ENCODE peak calls at places on chromosomes 3 and 15, in eight cellular contexts. X, S, U, A, C, N, D and K are unnamed samples. For H3K4me1 and H3K9me3, the result is how much of the 10 kb centered on the place peaks cover.

GRCh38 chr3:5813521-5813920 is 626.0 kb downstream of the EDEM1 start:
- DNase-seq in U (no peak), C (no peak), A (no peak), S (no peak), D (no peak), N (no peak), X (no peak), K (no peak)

GRCh38 chr3:171933441-171933840 is 90.3 kb downstream of the TMEM212 start:
- DNase-seq in U (no peak), A (no peak), X (no peak), N (no peak), D (no peak), S (no peak), C (no peak), K (no peak)

GRCh38 chr15:29567336-29567735 is 254.9 kb downstream of the TJP1 start:
- DNase-seq in N (no peak), D (no peak), A (no peak), S (no peak), U (no peak), X (no peak), C (no peak), K (no peak)

GRCh38 chr15:73608475-73608874 is 24.7 kb downstream of the NPTN start:
- DNase-seq in A (no peak), X (no peak), D (no peak), C (no peak), U (no peak), N (no peak), S (no peak), K (no peak)

GRCh38 chr3:59426851-59427565 is 377.2 kb upstream of the CFAP20DC start:
- DNase-seq in C (no peak), S (peak), D (no peak), U (no peak), N (no peak), X (no peak), A (no peak), K (no peak)

GRCh38 chr3:136055491-136055890 is 90.0 kb downstream of the PPP2R3A start:
- DNase-seq in D (no peak), U (no peak), A (no peak), C (no peak), N (no peak), X (no peak), S (peak), K (no peak)

GRCh38 chr3:141321109-141321497 is 47.2 kb upstream of the ZBTB38 start:
- DNase-seq in U (no peak), A (no peak), C (no peak), S (peak), N (no peak), D (no peak), X (no peak), K (no peak)

GRCh38 chr3:24578324-24578723 is 83.7 kb upstream of the THRB start:
- DNase-seq in C (no peak), S (no peak), X (no peak), N (no peak), D (no peak), U (no peak), A (no peak), K (no peak)

GRCh38 chr15:33048255-33048654 is 146.3 kb downstream of the FMN1 start:
- DNase-seq in X (no peak), S (no peak), U (no peak), A (no peak), C (no peak), N (no peak), D (no peak), K (no peak)

GRCh38 chr3:71987089-71987735 is 202.3 kb upstream of the PROK2 start:
- DNase-seq in N (no peak), U (no peak), X (no peak), D (no peak), A (no peak), C (no peak), S (peak), K (no peak)

GRCh38 chr3:143000525-143000924 is 845 bp upstream of the U2SURP start:
- DNase-seq in X (no peak), A (no peak), S (peak), U (no peak), C (no peak), D (peak), N (no peak), K (peak)

GRCh38 chr3:178711753-178712152 is 175.5 kb downstream of the KCNMB2 start:
- DNase-seq in N (no peak), S (no peak), X (no peak), C (no peak), D (no peak), A (no peak), U (no peak), K (no peak)

GRCh38 chr3:72797773-72798543 is 50.3 kb downstream of the SHQ1 start:
- DNase-seq in N (peak), D (peak), C (no peak), X (peak), U (no peak), A (peak), S (peak), K (peak)

GRCh38 chr3:132290833-132291232 is 26.4 kb upstream of the ACP3 start:
- DNase-seq in D (no peak), S (peak), X (no peak), C (peak), N (no peak), U (no peak), A (no peak), K (no peak)

GRCh38 chr3:108437439-108437838 is 73.0 kb downstream of the MYH15 start:
- DNase-seq in D (peak), A (peak), S (no peak), X (no peak), N (no peak), C (no peak), U (no peak), K (no peak)

GRCh38 chr3:98695816-98696215 is 67.3 kb upstream of the ST3GAL6 start:
- DNase-seq in S (peak), A (no peak), C (no peak), N (no peak), U (no peak), D (no peak), X (no peak), K (no peak)

GRCh38 chr3:106839576-106840280 is 537.5 kb upstream of the CCDC54 start:
- DNase-seq in X (no peak), D (no peak), C (no peak), N (no peak), A (no peak), S (peak), U (no peak), K (no peak)

GRCh38 chr15:48939686-48940085 is 24.0 kb downstream of the SHC4 start:
- DNase-seq in N (peak), X (no peak), U (no peak), C (no peak), A (no peak), D (no peak), S (peak), K (peak)

GRCh38 chr3:188259191-188259590 is 105.2 kb downstream of the LPP start:
- DNase-seq in D (no peak), S (no peak), N (no peak), A (no peak), X (no peak), U (no peak), C (no peak), K (no peak)

GRCh38 chr3:101888653-101889052 is 39.3 kb downstream of the NFKBIZ start:
- DNase-seq in U (no peak), D (no peak), C (no peak), A (no peak), N (no peak), X (no peak), S (no peak), K (no peak)

DNA sequence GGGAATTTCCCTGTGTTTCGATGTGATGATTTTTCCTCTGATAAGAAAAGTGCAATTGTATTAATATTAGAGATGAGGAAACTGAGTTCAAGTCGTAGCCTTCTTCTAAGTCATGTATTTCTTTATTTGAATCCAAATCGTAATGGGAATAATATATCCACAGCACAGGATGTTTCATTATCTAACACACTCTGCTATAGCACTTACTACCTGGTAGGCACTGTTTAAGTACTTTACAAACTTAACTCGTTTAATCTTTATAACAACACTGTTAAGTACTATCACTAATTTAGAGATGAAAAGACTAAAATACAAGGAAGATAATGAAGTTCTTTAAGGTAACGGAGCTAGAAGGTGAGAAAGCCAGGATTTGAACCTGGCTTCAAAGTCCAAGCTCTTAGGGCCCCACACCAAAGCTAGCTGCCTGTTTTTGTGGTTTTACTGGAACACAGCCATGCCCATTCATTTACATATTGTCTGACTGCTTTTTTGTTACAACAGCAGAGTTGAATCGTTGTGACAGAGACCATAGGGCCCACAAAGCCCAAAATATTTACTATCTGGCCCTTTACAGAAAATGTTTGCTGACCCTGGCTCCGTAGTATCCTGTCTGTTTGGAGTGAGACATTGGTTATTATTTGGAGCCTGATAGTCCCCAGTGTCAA is 9.5 kb upstream of the ATP13A3 start:
- DNase-seq in U (no peak), A (no peak), N (no peak), C (no peak), D (no peak), S (no peak), X (no peak), K (no peak)
- H3K4me1 ChIP-seq in U (under half), A (under half), N (under half), C (under half), D (half or more), S (under half), X (under half), K (under half)

GRCh38 chr15:40098489-40099261 is 10.0 kb downstream of the BMF start:
- DNase-seq in N (peak), D (peak), A (peak), S (peak), X (peak), C (peak), U (no peak), K (peak)

GRCh38 chr15:40097096-40097967 is 11.3 kb downstream of the BMF start:
- DNase-seq in C (no peak), D (no peak), N (no peak), S (no peak), A (no peak), U (no peak), X (no peak), K (no peak)

GRCh38 chr15:40100133-40100946 is 8.3 kb downstream of the BMF start:
- DNase-seq in D (no peak), U (no peak), C (no peak), X (no peak), S (no peak), A (no peak), N (no peak), K (no peak)

GRCh38 chr15:40096094-40096876 is 12.4 kb downstream of the BMF start:
- DNase-seq in N (no peak), S (no peak), D (no peak), C (no peak), A (no peak), U (no peak), X (no peak), K (no peak)

DNA sequence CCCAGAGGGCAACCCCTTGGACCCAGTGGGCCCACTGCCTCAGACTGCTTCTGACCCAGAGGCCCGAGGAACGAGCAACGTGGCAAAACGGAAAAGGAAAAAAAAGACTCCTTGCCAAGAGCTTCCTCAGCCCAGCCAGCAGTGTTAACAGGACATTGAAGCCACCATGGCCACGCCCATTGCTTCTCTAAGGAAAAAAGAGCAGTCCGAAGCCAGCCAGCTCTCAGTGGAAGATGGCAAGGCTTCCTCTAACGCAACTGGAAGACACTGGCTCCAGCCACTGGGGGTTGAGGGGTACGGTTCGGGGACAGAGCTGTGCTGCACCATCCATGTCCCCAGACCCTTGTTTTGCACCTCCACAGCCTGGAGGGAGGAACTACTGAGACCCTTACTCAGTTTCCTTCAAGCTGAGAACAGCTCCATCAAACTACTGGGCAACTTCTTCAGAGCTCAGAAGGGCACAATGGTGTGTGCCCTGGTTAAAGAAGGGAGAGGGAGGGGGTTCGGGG is 10.7 kb downstream of the BMF start:
- DNase-seq in N (peak), S (no peak), D (peak), U (no peak), C (peak), X (peak), A (peak), K (no peak)
- TF ChIP-seq POLR2A in N (no peak), S (peak), D (no peak), U (no peak), C (no peak), X (no peak), A (no peak), K (no peak)

DNA sequence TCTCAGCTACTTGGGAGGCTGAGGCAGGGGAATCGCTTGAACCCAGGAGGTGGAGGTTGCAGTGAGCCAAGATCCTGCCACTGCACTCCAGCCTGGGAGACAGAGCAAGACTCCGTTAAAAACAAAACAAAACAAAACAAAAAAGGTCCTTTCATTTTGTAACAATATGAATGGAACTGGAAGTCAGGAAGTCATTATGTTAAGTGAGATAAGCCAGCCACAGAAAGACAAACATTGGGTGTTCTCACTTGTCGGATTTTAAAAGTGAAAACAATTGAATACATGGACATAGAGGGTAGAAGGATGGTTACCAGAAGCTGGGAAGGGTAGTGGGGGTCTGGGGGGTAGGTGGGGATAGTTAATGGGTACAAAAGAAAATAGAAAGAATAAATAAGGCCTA is 12.5 kb upstream of the B3GALNT1 start:
- DNase-seq in S (no peak), C (no peak), A (no peak), D (no peak), U (no peak), X (no peak), N (no peak), K (no peak)
- H3K9me3 ChIP-seq in S (under half), C (under half), A (under half), D (under half), U (under half), X (under half), N (under half), K (under half)

DNA sequence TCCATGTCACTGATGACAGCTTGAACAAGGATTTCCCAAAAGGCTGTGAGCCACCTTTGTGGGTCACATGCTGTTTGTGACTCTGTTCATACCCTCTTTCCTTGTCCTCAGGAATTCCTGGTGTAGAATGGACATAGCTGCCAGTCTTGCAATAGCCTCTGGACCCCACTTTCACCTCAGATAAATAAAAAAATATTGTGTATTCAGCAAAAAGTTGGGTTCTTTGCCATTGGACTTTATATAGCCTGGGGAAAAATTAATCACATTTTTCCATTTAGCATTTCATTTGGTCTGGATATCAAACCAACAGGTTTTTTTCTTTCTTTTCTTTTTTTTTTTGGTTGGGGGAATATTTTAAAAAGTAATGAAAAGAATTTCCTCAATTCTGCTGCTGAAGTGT is 144.8 kb downstream of the PDCD6IP start:
- DNase-seq in A (no peak), S (no peak), C (no peak), N (no peak), X (no peak), U (no peak), D (no peak), K (no peak)
- H3K4me1 ChIP-seq in A (under half), S (under half), C (under half), N (under half), X (under half), U (under half), D (under half), K (under half)

DNA sequence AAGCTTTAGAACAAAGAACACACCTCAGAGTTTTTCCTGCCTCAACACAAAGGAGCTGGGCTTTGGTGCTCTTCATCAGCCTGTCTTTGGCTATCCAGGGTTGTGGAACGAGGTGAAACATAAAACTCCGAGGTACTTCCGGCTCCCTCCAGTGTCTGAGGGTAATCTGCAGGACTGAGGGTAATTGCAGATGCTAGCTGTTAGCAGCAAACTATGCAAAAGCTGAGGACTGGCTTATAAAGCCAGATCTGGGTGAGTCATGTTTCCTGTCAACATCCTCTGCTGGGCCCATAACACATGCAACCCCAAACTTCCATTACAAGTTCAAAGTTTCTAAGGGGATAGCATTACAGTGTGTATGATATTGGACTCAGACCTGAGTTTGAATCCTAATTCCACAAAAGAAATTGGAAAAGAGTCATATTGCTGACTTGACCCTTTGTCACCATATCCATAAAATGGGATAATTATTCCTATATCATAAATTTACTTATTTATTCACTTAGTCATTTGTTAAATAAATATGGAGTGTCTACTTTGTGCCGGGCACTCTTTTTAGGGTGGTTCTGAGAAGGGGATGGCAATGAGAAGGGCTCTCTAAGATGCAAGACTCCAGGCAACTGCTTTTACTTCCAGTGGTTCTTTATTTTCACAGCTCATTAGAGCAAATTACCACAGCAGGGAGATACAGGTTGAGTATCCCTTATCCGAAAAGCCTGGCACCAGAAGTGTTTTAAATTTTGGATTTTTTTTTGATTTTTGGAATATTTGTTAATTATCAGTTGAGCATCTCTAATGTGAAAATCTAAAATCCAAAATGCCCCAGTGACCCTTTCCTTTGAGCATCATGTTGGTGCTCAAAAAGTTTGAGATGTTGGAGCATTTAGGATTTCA is 9.5 kb upstream of the TRIM69 start:
- DNase-seq in X (no peak), A (peak), C (no peak), U (peak), S (peak), D (no peak), N (peak), K (peak)
- TF ChIP-seq POLR2A in X (peak), A (no peak), C (peak), U (no peak), S (peak), D (no peak), N (no peak), K (peak)

DNA sequence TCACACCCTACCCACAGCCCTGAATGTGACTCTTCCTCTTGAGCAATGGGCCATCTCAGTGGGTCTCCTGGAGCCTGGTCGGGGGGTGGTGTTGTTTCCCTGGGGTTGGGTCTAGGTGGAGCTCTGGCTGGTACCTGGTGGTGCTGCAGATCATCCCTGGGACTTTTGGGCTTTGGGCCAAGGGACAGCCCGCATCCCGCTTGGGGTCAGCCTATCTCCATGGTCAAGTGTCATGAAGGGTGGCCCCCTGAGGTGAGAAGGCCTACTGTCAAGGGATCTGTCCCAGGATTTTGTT is 202.0 kb downstream of the UBE3A start:
- DNase-seq in U (no peak), A (no peak), D (no peak), N (no peak), X (peak), S (no peak), C (no peak), K (no peak)
- H3K9me3 ChIP-seq in U (under half), A (under half), D (under half), N (under half), X (under half), S (half or more), C (under half), K (under half)

GRCh38 chr15:77489647-77490046 is 69.0 kb downstream of the HMG20A start:
- DNase-seq in D (no peak), C (no peak), A (no peak), X (no peak), N (no peak), S (no peak), U (no peak), K (no peak)
- H3K4me1 ChIP-seq in D (under half), C (under half), A (under half), X (under half), N (under half), S (under half), U (under half), K (under half)